ENCODE peak calls at places on chromosomes 2 and 18, in four cellular contexts. J, O, Y and K are unnamed samples.

GRCh38 chr18:3368193-3368592 is 81.8 kb upstream of the TGIF1 start:
- DNase-seq in Y (no peak), J (no peak), O (no peak), K (no peak)

GRCh38 chr2:85231242-85231805 is 96.5 kb downstream of the TGOLN2 start:
- DNase-seq in J (no peak), O (peak), Y (no peak), K (no peak)

GRCh38 chr2:207505728-207506127 is 24.0 kb upstream of the CREB1 start:
- DNase-seq in O (peak), Y (no peak), J (no peak), K (no peak)

GRCh38 chr2:186443851-186444250 is 42.2 kb upstream of the ZC3H15 start:
- DNase-seq in Y (no peak), O (no peak), J (no peak), K (no peak)

GRCh38 chr2:124380350-124380749 is 355.3 kb downstream of the CNTNAP5 start:
- DNase-seq in J (no peak), O (no peak), Y (no peak), K (no peak)

GRCh38 chr2:217949448-217949847 is 53.3 kb downstream of the TNS1 start:
- DNase-seq in O (no peak), Y (no peak), J (no peak), K (no peak)

GRCh38 chr2:219748673-219749570 is 121.5 kb downstream of the SLC4A3 start:
- DNase-seq in J (no peak), O (no peak), Y (no peak), K (no peak)

GRCh38 chr18:63132819-63133200 is 186.8 kb downstream of the BCL2 start:
- DNase-seq in J (no peak), Y (no peak), O (no peak), K (no peak)

GRCh38 chr2:62661263-62661635 is 44.3 kb upstream of the EHBP1 start:
- DNase-seq in O (peak), J (no peak), Y (no peak), K (no peak)

GRCh38 chr2:180938419-180938818 is 42.0 kb upstream of the UBE2E3 start:
- DNase-seq in O (no peak), J (no peak), Y (no peak), K (no peak)

GRCh38 chr2:112811841-112812306 is 24.7 kb downstream of the IL1B start:
- DNase-seq in Y (no peak), J (no peak), O (no peak), K (no peak)

GRCh38 chr2:224941958-224942357 is 100.3 kb downstream of the DOCK10 start:
- DNase-seq in O (peak), J (no peak), Y (no peak), K (no peak)

GRCh38 chr2:201858781-201859180 is 52.4 kb downstream of the CDK15 start:
- DNase-seq in O (peak), J (peak), Y (no peak), K (no peak)

GRCh38 chr2:46812381-46813024 is 103.1 kb downstream of the MCFD2 start:
- DNase-seq in J (no peak), Y (no peak), O (no peak), K (peak)

GRCh38 chr2:136360790-136361189 is 242.8 kb upstream of the CXCR4 start:
- DNase-seq in O (no peak), Y (no peak), J (no peak), K (no peak)

GRCh38 chr2:218218409-218219185 is 1.6 kb downstream of the ARPC2 start:
- DNase-seq in Y (no peak), J (no peak), O (no peak), K (no peak)

GRCh38 chr2:74833418-74834233 is at the start of gene HK2:
- DNase-seq in J (peak), O (peak), Y (peak), K (peak)

GRCh38 chr18:11672198-11672597 is 16.9 kb upstream of the GNAL start:
- DNase-seq in Y (no peak), O (no peak), J (no peak), K (no peak)

GRCh38 chr2:24122356-24123211 is 550 bp downstream of the PFN4 start:
- DNase-seq in Y (no peak), O (peak), J (no peak), K (no peak)
- H3K27ac ChIP-seq in Y (peak), O (no peak), J (peak), K (peak)

GRCh38 chr2:182377467-182377866 is 49.4 kb downstream of the PDE1A start:
- DNase-seq in J (no peak), O (no peak), Y (no peak), K (no peak)

GRCh38 chr2:182368996-182369395 is 57.8 kb downstream of the PDE1A start:
- DNase-seq in O (no peak), J (no peak), Y (no peak), K (no peak)

GRCh38 chr2:182368446-182368845 is 58.4 kb downstream of the PDE1A start:
- DNase-seq in O (no peak), Y (no peak), J (no peak), K (no peak)

GRCh38 chr2:182375862-182376261 is 51.0 kb downstream of the PDE1A start:
- DNase-seq in Y (no peak), O (no peak), J (no peak), K (no peak)

GRCh38 chr2:182372661-182373060 is 54.2 kb downstream of the PDE1A start:
- DNase-seq in Y (no peak), J (no peak), O (no peak), K (peak)
- H3K27ac ChIP-seq in Y (peak), J (no peak), O (no peak), K (peak)

DNA sequence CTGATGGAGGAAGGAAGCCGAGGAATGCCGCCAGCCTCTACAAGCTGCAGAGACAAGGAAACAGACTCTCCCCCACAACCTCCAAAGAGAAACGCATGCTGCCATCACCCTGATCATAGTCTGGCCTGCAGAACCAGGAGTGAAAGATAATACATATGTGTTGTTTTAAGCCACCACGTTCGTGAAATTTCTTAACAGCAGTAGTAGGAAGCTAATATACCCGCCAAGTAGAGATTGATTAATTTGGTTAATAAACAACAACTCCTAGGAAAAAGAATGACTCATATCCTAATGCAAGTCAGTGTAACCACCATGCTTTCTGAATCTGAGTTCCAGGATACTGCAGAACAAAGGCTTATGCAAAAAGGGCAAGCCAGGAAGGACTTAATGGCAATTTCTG is 36.6 kb downstream of the LONRF2 start:
- DNase-seq in J (no peak), O (no peak), Y (no peak), K (peak)
- H3K27ac ChIP-seq in J (no peak), O (no peak), Y (peak), K (no peak)

DNA sequence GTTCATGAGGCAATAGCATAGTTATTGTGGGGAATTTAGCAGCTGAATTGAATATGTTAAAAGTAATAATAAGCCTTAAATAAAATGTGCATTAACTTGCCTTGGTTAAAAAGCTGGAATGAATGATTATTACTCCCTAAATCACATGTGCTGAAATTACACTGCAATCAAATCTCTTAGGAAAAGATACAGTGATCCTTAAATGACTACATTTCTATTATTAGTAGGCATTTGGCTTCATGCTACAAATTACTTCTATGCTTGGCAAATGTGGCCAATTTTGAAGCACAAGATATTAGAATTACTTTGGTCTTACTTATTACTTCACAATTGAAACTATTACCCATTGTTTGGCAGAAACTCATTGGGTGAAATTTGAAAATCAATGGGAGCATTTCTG is 5.4 kb downstream of the RND3 start:
- DNase-seq in Y (no peak), O (no peak), J (no peak), K (no peak)
- H3K27ac ChIP-seq in Y (peak), O (no peak), J (no peak), K (peak)

GRCh38 chr2:151771599-151772358 is 37.5 kb upstream of the NEB start:
- DNase-seq in Y (peak), J (no peak), O (no peak), K (peak)
- H3K27ac ChIP-seq in Y (peak), J (no peak), O (no peak), K (peak)

GRCh38 chr18:48902023-48902855 is 48.5 kb downstream of the SMAD7 start:
- DNase-seq in Y (peak), J (no peak), O (no peak), K (peak)

GRCh38 chr18:48899558-48900174 is 51.1 kb downstream of the SMAD7 start:
- DNase-seq in J (no peak), O (no peak), Y (no peak), K (no peak)

GRCh38 chr18:48900469-48900868 is 50.3 kb downstream of the SMAD7 start:
- DNase-seq in O (no peak), J (no peak), Y (no peak), K (no peak)

GRCh38 chr18:48902856-48903601 is 47.7 kb downstream of the SMAD7 start:
- DNase-seq in O (no peak), J (no peak), Y (peak), K (peak)

DNA sequence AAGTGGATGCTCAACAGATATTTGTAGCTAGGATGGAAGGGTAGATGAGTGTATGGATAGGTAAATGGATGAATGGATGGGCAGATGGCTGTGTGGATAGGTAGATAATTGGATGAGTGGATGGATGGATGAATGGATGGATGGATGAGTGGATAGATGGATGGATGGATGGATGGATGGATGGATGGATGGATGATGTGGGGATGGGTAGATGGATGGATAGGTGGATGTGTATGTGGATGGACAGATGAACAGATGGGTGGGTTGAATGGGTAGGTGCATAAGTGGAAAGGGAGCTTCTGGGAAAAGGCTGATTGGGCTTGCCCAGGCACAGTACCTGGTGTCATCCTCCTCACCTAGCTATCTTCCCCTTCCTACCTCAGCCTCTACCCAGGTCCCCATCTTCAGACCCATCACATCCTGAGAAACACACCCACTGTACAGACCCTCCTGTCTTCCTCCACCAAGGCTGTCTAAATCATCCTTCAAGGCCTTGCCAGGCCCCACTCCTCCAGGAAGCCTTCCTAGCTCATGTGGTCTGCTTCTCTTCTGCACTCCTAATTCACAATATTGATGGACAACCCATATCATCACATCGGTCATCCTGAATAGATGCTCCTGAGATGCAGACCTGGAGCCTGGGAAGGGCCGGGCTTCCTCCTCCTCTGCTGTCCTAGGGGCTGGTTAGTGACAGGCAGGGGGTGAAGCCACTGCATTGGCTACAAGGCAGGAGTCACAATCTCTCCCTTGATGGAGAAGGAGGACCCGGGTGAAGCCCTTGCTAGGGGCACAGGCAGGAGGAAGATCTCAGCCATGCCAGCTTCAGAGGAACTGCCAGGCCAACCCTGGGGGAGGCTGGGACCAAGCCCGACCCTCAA is 49.4 kb downstream of the SMAD7 start:
- DNase-seq in O (no peak), Y (no peak), J (no peak), K (no peak)
- H3K27ac ChIP-seq in O (no peak), Y (peak), J (no peak), K (peak)

GRCh38 chr2:30229596-30229995 is 1.7 kb upstream of the LBH start:
- DNase-seq in J (no peak), Y (no peak), O (no peak), K (no peak)
- H3K27ac ChIP-seq in J (no peak), Y (peak), O (no peak), K (no peak)

DNA sequence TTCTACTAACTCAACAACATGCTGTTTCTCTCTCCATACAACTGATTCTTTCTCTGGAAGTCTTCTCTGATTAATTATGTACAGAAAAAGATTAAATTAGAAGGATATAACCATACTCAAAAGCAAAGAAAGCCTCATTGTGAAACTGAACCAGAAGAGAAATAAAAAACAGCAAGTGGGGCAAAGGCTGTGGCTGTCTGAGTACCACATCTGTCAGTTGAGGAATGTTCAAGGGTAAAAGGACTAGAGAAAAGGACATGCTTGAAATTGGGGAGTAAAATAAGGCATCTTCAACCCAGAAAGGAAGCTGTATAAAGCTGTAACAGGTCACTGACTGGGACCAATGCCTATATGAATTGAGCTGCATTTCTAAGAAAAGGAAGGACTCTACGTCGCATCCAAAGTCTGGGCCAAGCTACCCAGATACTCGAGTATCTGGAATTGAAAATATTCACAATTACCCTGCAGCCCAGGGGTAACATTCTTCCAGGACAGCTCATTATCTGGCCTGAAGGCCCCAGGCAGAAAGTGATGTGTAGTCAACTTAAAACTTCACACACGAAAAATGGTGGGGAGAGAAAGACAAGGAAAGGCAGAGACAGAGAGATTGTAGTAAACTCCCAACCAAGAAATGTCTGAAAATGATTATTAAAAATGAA is 356.0 kb upstream of the GALNT5 start:
- DNase-seq in Y (no peak), O (no peak), J (no peak), K (no peak)
- H3K27ac ChIP-seq in Y (no peak), O (no peak), J (no peak), K (no peak)

DNA sequence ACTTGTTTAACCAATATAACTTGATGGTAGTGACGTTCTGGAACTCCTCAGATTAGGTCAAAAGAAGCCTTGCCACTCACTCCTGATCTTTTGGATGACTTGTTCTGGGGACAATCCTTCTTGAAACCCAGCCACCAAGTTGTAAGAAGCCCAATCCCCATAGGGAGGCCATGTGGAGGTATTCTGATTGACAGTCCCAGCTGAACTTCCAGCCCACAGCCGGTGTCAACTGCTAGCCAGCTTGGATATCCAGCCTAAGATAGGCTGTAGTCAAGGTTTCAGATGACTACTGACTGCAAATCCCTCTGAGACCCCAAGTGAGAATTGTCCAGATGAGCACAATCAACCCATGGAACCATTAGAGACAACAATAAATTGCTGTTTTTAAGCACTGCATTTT is 31.4 kb downstream of the EIF2AK2 start:
- DNase-seq in O (no peak), J (no peak), Y (no peak), K (no peak)
- H3K27ac ChIP-seq in O (no peak), J (no peak), Y (no peak), K (no peak)